ENCODE peak calls at places on chromosomes 12 and 14, in eight cellular contexts. E, D, V, A, H, S, Z and M are unnamed samples.

GRCh38 chr12:114774181-114774580 is 90.2 kb upstream of the TBX3 start:
- DNase-seq in E (no peak), D (no peak), V (peak), A (no peak), H (no peak), S (no peak), Z (no peak), M (no peak)

GRCh38 chr12:104632724-104633181 is 176.0 kb downstream of the CHST11 start:
- DNase-seq in E (no peak), D (no peak), V (peak), A (no peak), H (no peak), S (no peak), Z (no peak), M (no peak)

GRCh38 chr12:97758102-97758501 is 295.5 kb downstream of the RMST start:
- DNase-seq in E (no peak), D (no peak), V (no peak), A (no peak), H (no peak), S (no peak), Z (no peak), M (no peak)

GRCh38 chr12:132448453-132448800 is 41.5 kb upstream of the FBRSL1 start:
- DNase-seq in E (no peak), D (no peak), V (no peak), A (no peak), H (no peak), S (no peak), Z (no peak), M (no peak)

GRCh38 chr12:106282457-106283097 is 20.0 kb upstream of the TCP11L2 start:
- DNase-seq in E (peak), D (peak), V (peak), A (peak), H (peak), S (peak), Z (peak), M (no peak)

GRCh38 chr14:101117543-101117942 is 214.0 kb upstream of the RTL1 start:
- DNase-seq in E (no peak), D (no peak), V (no peak), A (no peak), H (no peak), S (no peak), Z (no peak), M (no peak)

GRCh38 chr14:104285483-104285790 is 147.1 kb downstream of the KIF26A start:
- DNase-seq in E (no peak), D (no peak), V (no peak), A (no peak), H (no peak), S (no peak), Z (no peak), M (no peak)

GRCh38 chr12:104306943-104307654 is 3.6 kb downstream of the EID3 start:
- DNase-seq in E (no peak), D (no peak), V (no peak), A (no peak), H (no peak), S (no peak), Z (no peak), M (no peak)

GRCh38 chr14:102805454-102805891 is 28.2 kb downstream of the TRAF3 start:
- DNase-seq in E (no peak), D (peak), V (peak), A (no peak), H (no peak), S (no peak), Z (peak), M (no peak)

GRCh38 chr14:104138098-104138890 is at the start of gene KIF26A:
- DNase-seq in E (peak), D (peak), V (no peak), A (peak), H (peak), S (peak), Z (no peak), M (peak)

GRCh38 chr12:43453761-43454160 is 98.2 kb downstream of the ADAMTS20 start:
- DNase-seq in E (no peak), D (no peak), V (no peak), A (no peak), H (no peak), S (no peak), Z (no peak), M (no peak)

GRCh38 chr14:89844508-89844907 is 110.0 kb downstream of the EFCAB11 start:
- DNase-seq in E (no peak), D (no peak), V (no peak), A (no peak), H (no peak), S (no peak), Z (no peak), M (no peak)

GRCh38 chr12:15856097-15856982 is 25.8 kb upstream of the STRAP start:
- DNase-seq in E (peak), D (no peak), V (peak), A (peak), H (no peak), S (peak), Z (peak), M (no peak)

GRCh38 chr12:10012630-10013330 is 2.4 kb downstream of the CLEC12B start:
- DNase-seq in E (no peak), D (no peak), V (no peak), A (no peak), H (no peak), S (no peak), Z (no peak), M (no peak)

GRCh38 chr12:124395986-124396385 is 101.1 kb downstream of the RFLNA start:
- DNase-seq in E (no peak), D (no peak), V (no peak), A (no peak), H (no peak), S (no peak), Z (no peak), M (no peak)

GRCh38 chr12:49868952-49869815 is 26.3 kb upstream of the BCDIN3D start:
- DNase-seq in E (no peak), D (peak), V (peak), A (no peak), H (no peak), S (peak), Z (peak), M (peak)

GRCh38 chr14:92589213-92589852 is 75.8 kb downstream of the RIN3 start:
- DNase-seq in E (no peak), D (no peak), V (peak), A (no peak), H (no peak), S (no peak), Z (peak), M (no peak)

GRCh38 chr14:60734465-60735242 is at the start of gene MNAT1:
- DNase-seq in E (peak), D (peak), V (peak), A (peak), H (peak), S (peak), Z (peak), M (peak)

GRCh38 chr12:11695321-11695720 is 45.8 kb downstream of the ETV6 start:
- DNase-seq in E (no peak), D (no peak), V (peak), A (no peak), H (no peak), S (peak), Z (no peak), M (no peak)

GRCh38 chr12:54390176-54390667 is 5.7 kb upstream of the ZNF385A start:
- DNase-seq in E (no peak), D (peak), V (no peak), A (peak), H (peak), S (no peak), Z (no peak), M (no peak)

GRCh38 chr14:66074546-66074945 is 411.6 kb upstream of the CCDC196 start:
- DNase-seq in E (no peak), D (no peak), V (no peak), A (no peak), H (no peak), S (no peak), Z (no peak), M (no peak)

GRCh38 chr14:104222396-104223036 is 84.1 kb downstream of the KIF26A start:
- DNase-seq in E (no peak), D (no peak), V (no peak), A (no peak), H (peak), S (no peak), Z (no peak), M (no peak)

GRCh38 chr12:39866135-39866534 is 239.7 kb downstream of the SLC2A13 start:
- DNase-seq in E (no peak), D (no peak), V (no peak), A (no peak), H (no peak), S (no peak), Z (no peak), M (no peak)
- TF ChIP-seq CTCF in E (no peak), D (no peak), V (no peak), A (no peak), H (no peak), S (no peak), Z (no peak), M (no peak)

DNA sequence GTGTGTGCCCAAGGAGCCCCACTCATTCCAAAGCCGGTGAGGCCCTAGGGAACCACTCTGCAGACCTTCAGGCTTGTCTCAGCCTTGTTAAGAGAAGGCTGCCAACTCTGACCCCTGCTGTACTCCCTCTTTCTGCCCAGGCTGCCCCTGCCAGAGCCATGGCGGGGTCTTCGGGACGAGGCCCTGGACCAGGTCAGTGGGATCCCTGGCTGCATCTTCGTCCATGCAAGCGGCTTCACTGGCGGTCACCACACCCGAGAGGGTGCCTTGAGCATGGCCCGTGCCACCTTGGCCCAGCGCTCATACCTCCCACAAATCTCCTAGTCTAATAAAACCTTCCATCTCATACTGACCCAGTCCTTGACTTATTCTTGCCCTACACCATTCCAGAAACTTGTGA is 7.3 kb downstream of the MYG1 start:
- DNase-seq in E (no peak), D (no peak), V (no peak), A (no peak), H (no peak), S (no peak), Z (no peak), M (no peak)
- TF ChIP-seq CTCF in E (no peak), D (no peak), V (no peak), A (no peak), H (no peak), S (no peak), Z (no peak), M (no peak)

GRCh38 chr14:76771432-76771980 is 10.2 kb downstream of the VASH1 start:
- DNase-seq in E (no peak), D (peak), V (no peak), A (no peak), H (no peak), S (no peak), Z (peak), M (peak)

GRCh38 chr14:76773956-76774355 is 12.7 kb downstream of the VASH1 start:
- DNase-seq in E (no peak), D (peak), V (no peak), A (no peak), H (no peak), S (no peak), Z (peak), M (no peak)

GRCh38 chr14:76774471-76775158 is 13.3 kb downstream of the VASH1 start:
- DNase-seq in E (no peak), D (peak), V (no peak), A (no peak), H (no peak), S (no peak), Z (peak), M (no peak)

GRCh38 chr14:76772300-76773187 is 11.3 kb downstream of the VASH1 start:
- DNase-seq in E (peak), D (peak), V (peak), A (peak), H (no peak), S (no peak), Z (peak), M (peak)

DNA sequence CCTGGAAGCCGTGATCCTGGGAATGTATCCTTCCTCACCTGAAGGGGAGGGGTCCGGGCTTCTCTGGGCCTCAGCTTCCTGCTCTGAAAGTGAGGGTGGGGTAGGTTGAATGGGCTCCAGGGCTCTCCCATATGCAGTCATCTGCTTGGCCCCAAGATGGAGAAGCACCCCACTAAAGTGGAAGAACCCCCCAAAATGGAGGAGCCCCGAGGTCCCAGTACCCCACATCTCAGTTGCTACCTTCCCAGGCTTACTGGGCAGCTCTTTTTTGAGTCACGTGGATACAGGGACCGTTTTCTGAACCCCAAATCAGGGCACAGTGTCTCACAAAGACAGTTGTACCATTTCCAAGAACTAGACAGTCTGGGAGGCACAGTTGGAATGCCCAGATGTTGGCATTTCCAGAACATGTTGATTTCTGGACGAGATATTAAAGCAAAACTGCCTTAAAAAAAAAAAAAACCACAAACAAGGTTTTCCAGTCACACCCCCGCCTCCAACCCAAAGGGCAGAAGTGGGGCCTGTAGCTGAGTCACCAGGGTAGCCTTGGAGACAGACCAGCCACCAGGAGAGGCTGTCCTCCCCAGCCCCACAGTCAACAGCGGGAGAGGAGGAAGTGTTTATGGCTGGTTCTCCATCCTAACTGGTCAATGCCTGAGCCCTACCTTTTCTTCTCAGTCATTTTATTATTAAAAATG is 12.1 kb downstream of the VASH1 start:
- DNase-seq in E (no peak), D (peak), V (peak), A (no peak), H (no peak), S (peak), Z (peak), M (no peak)
- TF ChIP-seq CTCF in E (no peak), D (no peak), V (peak), A (no peak), H (no peak), S (no peak), Z (no peak), M (no peak)

GRCh38 chr14:94292872-94293577 is at the start of gene SERPINA10:
- DNase-seq in E (no peak), D (no peak), V (no peak), A (no peak), H (no peak), S (no peak), Z (no peak), M (no peak)
- TF ChIP-seq CTCF in E (no peak), D (no peak), V (no peak), A (no peak), H (no peak), S (no peak), Z (no peak), M (no peak)

DNA sequence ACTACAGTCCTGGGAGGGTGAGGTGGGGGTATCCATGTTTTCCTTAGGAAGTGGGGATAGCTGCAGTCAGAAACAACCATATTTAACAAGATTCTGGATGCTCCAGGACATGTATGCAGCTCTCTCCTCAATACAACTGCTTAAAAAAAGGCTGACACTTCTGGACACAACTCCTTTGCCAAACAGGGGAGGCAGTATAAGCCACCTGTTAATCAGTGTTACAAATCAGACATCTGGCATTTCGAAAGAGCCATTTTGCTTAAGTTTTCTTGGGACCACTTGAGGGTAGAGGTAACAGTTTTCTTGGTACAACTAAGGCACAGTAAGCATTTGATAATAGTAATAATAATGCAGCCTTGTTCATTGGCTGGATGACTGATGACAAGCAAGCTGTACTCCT is 47.1 kb downstream of the RPGRIP1 start:
- DNase-seq in E (no peak), D (no peak), V (peak), A (no peak), H (no peak), S (no peak), Z (no peak), M (no peak)
- TF ChIP-seq CTCF in E (no peak), D (peak), V (no peak), A (no peak), H (no peak), S (no peak), Z (no peak), M (no peak)

GRCh38 chr12:19055589-19055988 is 73.9 kb upstream of the PLEKHA5 start:
- DNase-seq in E (no peak), D (no peak), V (no peak), A (no peak), H (no peak), S (no peak), Z (no peak), M (no peak)
- TF ChIP-seq CTCF in E (no peak), D (no peak), V (no peak), A (no peak), H (no peak), S (no peak), Z (no peak), M (no peak)

GRCh38 chr12:71828813-71829212 is 10.7 kb upstream of the TBC1D15 start:
- DNase-seq in E (no peak), D (no peak), V (no peak), A (no peak), H (no peak), S (no peak), Z (no peak), M (no peak)
- TF ChIP-seq CTCF in E (no peak), D (no peak), V (no peak), A (no peak), H (no peak), S (no peak), Z (no peak), M (no peak)

GRCh38 chr12:26298785-26299621 is 103.6 kb downstream of the SSPN start:
- DNase-seq in E (no peak), D (no peak), V (peak), A (no peak), H (no peak), S (no peak), Z (no peak), M (no peak)
- TF ChIP-seq CTCF in E (no peak), D (peak), V (peak), A (no peak), H (no peak), S (no peak), Z (no peak), M (no peak)